ENCODE peak calls at places on chromosomes 1 and 21, in four cellular contexts. J is endothelial cell, Y is HFFc6, B is omental fat pad. X is an unnamed sample.

GRCh38 chr1:7386226-7387052 is 384.7 kb upstream of the VAMP3 start:
- DNase-seq in B (no peak), Y (no peak), J (no peak), X (no peak)

GRCh38 chr1:149844096-149844495 is 55.3 kb upstream of the BOLA1 start:
- DNase-seq in J (no peak), Y (peak; percentile 70), B (no peak), X (no peak)

GRCh38 chr1:189605236-189605635 is 872.4 kb downstream of the BRINP3 start:
- DNase-seq in Y (no peak), B (no peak), J (no peak), X (no peak)

GRCh38 chr1:227891955-227892871 is 55.5 kb downstream of the WNT9A start:
- DNase-seq in B (peak; percentile 9), J (peak; percentile 17), Y (no peak), X (peak; percentile 56)

GRCh38 chr21:42107881-42108553 is 36.9 kb downstream of the UMODL1 start:
- DNase-seq in B (no peak), Y (no peak), J (peak; percentile 78), X (no peak)

GRCh38 chr21:37119421-37120218 is 46.6 kb downstream of the TTC3 start:
- DNase-seq in J (peak; percentile 5), B (no peak), Y (no peak), X (no peak)

GRCh38 chr1:97145321-97145956 is 423.9 kb downstream of the PTBP2 start:
- DNase-seq in J (no peak), B (no peak), Y (peak; percentile 64), X (no peak)

GRCh38 chr21:14321042-14321441 is 61.9 kb downstream of the HSPA13 start:
- DNase-seq in B (no peak), Y (no peak), J (no peak), X (no peak)

GRCh38 chr1:43616383-43616782 is 33.6 kb upstream of the KDM4A start:
- DNase-seq in Y (no peak), B (no peak), J (no peak), X (no peak)

GRCh38 chr1:70994753-70995152 is 52.9 kb downstream of the PTGER3 start:
- DNase-seq in J (no peak), B (no peak), Y (no peak), X (no peak)

GRCh38 chr21:34166468-34166867 is 93.1 kb downstream of the MRPS6 start:
- DNase-seq in J (no peak), B (no peak), Y (no peak), X (peak; percentile 25)

GRCh38 chr1:83996621-83997020 is 2.3 kb downstream of the TTLL7 start:
- DNase-seq in J (no peak), Y (peak; percentile 34), B (no peak), X (no peak)

GRCh38 chr1:186976700-186977099 is 148.0 kb downstream of the PLA2G4A start:
- DNase-seq in B (no peak), J (no peak), Y (no peak), X (no peak)
- TF ChIP-seq CTCF in B (no peak), J (no peak), Y (no peak), X (no peak)

GRCh38 chr1:55071477-55071876 is 32.1 kb downstream of the PCSK9 start:
- DNase-seq in Y (peak; percentile 59), J (peak; percentile 57), B (no peak), X (no peak)
- TF ChIP-seq CTCF in Y (peak; percentile 65), J (no peak), B (no peak), X (no peak)

DNA sequence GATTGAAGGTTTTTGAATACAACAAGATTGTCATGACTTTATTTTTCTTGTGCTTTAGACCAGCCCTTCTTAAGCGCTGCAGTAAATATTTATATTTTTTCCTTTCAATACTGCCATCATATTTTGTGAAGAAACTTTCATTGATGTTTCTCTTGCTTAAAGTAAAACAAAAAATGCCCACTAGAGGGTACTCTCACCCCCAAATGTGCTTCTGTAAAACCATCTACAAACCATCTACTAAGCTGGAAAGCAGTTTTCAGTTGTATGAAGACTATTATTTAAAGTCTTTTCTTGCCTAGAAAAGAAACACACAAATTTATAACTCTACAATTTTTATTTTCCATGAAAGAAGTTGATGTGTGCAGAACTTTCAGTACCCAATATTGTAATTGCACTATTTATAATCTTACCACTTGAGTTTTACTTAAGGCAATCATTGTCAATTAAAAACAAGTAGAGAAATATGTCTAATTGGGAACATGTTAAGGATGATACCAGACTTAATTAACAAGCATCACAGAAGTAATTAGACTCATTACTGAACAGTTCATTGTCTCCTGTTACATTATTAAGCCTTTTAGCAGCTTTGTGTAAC is 10.7 kb downstream of the LEPR start:
- DNase-seq in B (no peak), Y (peak; percentile 59), J (no peak), X (no peak)
- TF ChIP-seq CTCF in B (no peak), Y (peak; percentile 88), J (peak; percentile 79), X (no peak)

GRCh38 chr1:33500547-33500946 is 28.1 kb downstream of the ZSCAN20 start:
- DNase-seq in B (no peak), J (peak; percentile 36), Y (no peak), X (no peak)
- TF ChIP-seq CTCF in B (no peak), J (peak; percentile 50), Y (peak; percentile 71), X (no peak)

X was measured in ascending aorta.